ENCODE peak calls at places on chromosomes 4 and X, in seven cellular contexts. One of them, this sample, is unnamed.
A peak's percentile ranks its signal among the peaks of the same experiment; 100 is the strongest.

GRCh38 chr4:88722828-88723227 is 25.2 kb upstream of the NAP1L5 start:
- DNase-seq in CD8-positive, alpha-beta T cell: no peak
- DNase-seq in lower lobe of right lung: no peak
- DNase-seq in A549: no peak
- DNase-seq in lung: no peak
- DNase-seq in HepG2: no peak
- DNase-seq in mesenchymal stem cell: no peak
- DNase-seq in this sample: no peak

GRCh38 chr4:57640391-57641100 is 530.4 kb upstream of the IGFBP7 start:
- DNase-seq in CD8-positive, alpha-beta T cell: no peak
- DNase-seq in lower lobe of right lung: no peak
- DNase-seq in A549: no peak
- DNase-seq in lung: no peak
- DNase-seq in HepG2: no peak
- DNase-seq in mesenchymal stem cell: no peak
- DNase-seq in this sample: no peak

GRCh38 chrX:149830192-149830873 is 48.6 kb downstream of the MAGEA9 start:
- DNase-seq in CD8-positive, alpha-beta T cell: peak; percentile 2
- DNase-seq in lower lobe of right lung: no peak
- DNase-seq in A549: no peak
- DNase-seq in lung: no peak
- DNase-seq in HepG2: no peak
- DNase-seq in mesenchymal stem cell: peak; percentile 47
- DNase-seq in this sample: peak; percentile 39

GRCh38 chr4:183995489-183996049 is 90.5 kb downstream of the STOX2 start:
- DNase-seq in CD8-positive, alpha-beta T cell: no peak
- DNase-seq in lower lobe of right lung: no peak
- DNase-seq in A549: no peak
- DNase-seq in lung: no peak
- DNase-seq in HepG2: no peak
- DNase-seq in mesenchymal stem cell: peak; percentile 29
- DNase-seq in this sample: no peak

GRCh38 chr4:6338175-6338950 is 68.7 kb downstream of the WFS1 start:
- DNase-seq in CD8-positive, alpha-beta T cell: no peak
- DNase-seq in lower lobe of right lung: peak; percentile 41
- DNase-seq in A549: no peak
- DNase-seq in lung: no peak
- DNase-seq in HepG2: no peak
- DNase-seq in mesenchymal stem cell: no peak
- DNase-seq in this sample: no peak

GRCh38 chr4:25095756-25096552 is 64.3 kb downstream of the SEPSECS start:
- DNase-seq in CD8-positive, alpha-beta T cell: no peak
- DNase-seq in lower lobe of right lung: no peak
- DNase-seq in A549: no peak
- DNase-seq in lung: no peak
- DNase-seq in HepG2: no peak
- DNase-seq in mesenchymal stem cell: no peak
- DNase-seq in this sample: no peak

GRCh38 chrX:124594017-124594651 is 247.8 kb downstream of the SH2D1A start:
- DNase-seq in CD8-positive, alpha-beta T cell: no peak
- DNase-seq in lower lobe of right lung: no peak
- DNase-seq in A549: no peak
- DNase-seq in lung: no peak
- DNase-seq in HepG2: no peak
- DNase-seq in mesenchymal stem cell: peak; percentile 16
- DNase-seq in this sample: no peak

GRCh38 chr4:90184560-90184959 is 57.4 kb downstream of the CCSER1 start:
- DNase-seq in CD8-positive, alpha-beta T cell: no peak
- DNase-seq in lower lobe of right lung: no peak
- DNase-seq in A549: no peak
- DNase-seq in lung: no peak
- DNase-seq in HepG2: no peak
- DNase-seq in mesenchymal stem cell: no peak
- DNase-seq in this sample: no peak

GRCh38 chr4:17103231-17103630 is 204.8 kb upstream of the LDB2 start:
- DNase-seq in CD8-positive, alpha-beta T cell: no peak
- DNase-seq in lower lobe of right lung: no peak
- DNase-seq in A549: no peak
- DNase-seq in lung: no peak
- DNase-seq in HepG2: no peak
- DNase-seq in mesenchymal stem cell: peak; percentile 57
- DNase-seq in this sample: no peak

GRCh38 chr4:154124539-154125255 is 335.8 kb upstream of the SFRP2 start:
- DNase-seq in CD8-positive, alpha-beta T cell: no peak
- DNase-seq in lower lobe of right lung: no peak
- DNase-seq in A549: no peak
- DNase-seq in lung: no peak
- DNase-seq in HepG2: no peak
- DNase-seq in mesenchymal stem cell: peak; percentile 91
- DNase-seq in this sample: peak; percentile 66

DNA sequence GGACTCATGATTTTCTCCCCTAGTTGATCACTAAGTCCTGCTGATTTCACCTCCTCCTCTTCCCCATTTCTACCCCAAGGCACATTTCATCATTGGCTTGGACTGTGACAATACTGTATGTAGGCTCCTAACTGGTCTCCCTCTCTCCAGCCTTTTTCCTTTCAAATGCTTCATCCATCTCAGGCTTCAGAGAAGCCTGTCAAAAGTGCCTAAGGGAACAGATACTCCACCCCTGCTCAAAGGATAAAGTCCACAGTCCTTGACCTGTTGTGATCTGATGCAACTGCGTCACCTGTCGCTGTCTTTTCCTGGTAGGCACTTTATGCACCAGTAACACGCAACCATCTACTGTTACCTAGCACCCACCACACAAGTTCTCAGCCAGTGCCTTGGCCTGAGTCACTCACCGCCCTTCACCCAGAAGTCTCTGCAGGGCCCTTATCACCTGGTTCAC is 12.8 kb downstream of the SCARB2 start:
- DNase-seq in CD8-positive, alpha-beta T cell: no peak
- DNase-seq in lower lobe of right lung: peak; percentile 59
- DNase-seq in A549: no peak
- DNase-seq in lung: peak; percentile 53
- DNase-seq in HepG2: peak; percentile 77
- DNase-seq in mesenchymal stem cell: no peak
- DNase-seq in this sample: no peak
- H3K4me1 ChIP-seq in CD8-positive, alpha-beta T cell: peaks cover 37% of the 10 kb centered on the region
- H3K4me1 ChIP-seq in lower lobe of right lung: peaks cover 89% of the 10 kb centered on the region
- H3K4me1 ChIP-seq in A549: peaks cover 27% of the 10 kb centered on the region
- H3K4me1 ChIP-seq in lung: peaks cover 36% of the 10 kb centered on the region
- H3K4me1 ChIP-seq in HepG2: peaks cover 47% of the 10 kb centered on the region
- H3K4me1 ChIP-seq in mesenchymal stem cell: peaks cover 15% of the 10 kb centered on the region
- H3K4me1 ChIP-seq in this sample: peaks cover 7% of the 10 kb centered on the region

DNA sequence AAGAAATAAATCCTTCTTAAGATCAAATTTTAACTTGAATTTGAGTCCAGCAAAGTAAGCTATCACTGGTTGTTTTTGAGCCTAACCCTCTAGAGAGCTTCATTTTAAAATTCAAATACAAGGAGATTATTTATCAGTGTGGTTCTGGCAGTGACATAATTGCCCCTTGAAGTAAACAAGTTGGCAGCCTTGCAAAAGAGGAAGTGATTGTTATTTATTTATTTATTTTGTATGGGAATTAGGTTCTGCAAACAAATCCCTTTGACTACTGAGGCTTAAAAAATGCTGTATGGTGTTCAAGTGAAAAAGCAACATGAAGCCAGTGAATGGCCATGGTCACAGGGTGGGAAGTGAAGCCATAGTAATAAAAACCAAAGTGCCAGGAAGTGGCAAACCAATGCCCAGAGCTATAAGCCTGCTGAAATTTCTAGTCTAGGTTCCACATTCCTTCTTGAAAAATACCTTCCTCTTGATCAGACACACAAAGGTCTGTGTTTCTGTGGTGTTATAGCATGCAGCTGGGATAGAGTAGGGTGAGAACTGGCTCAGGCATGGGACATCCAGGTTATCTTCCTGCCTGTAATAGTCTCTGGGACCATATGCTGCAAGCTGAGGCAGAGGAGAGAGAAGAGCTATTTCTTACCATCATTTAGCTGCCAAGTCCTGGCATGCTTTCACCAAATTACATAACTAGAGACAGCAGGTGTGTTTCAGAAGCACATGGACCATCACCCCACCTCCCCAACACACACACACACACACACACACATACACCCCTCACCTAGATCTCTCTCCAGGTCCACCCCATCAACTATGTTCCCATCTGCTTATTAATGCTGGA is 47.1 kb upstream of the TSPAN7 start:
- DNase-seq in CD8-positive, alpha-beta T cell: no peak
- DNase-seq in lower lobe of right lung: no peak
- DNase-seq in A549: no peak
- DNase-seq in lung: no peak
- DNase-seq in HepG2: no peak
- DNase-seq in mesenchymal stem cell: no peak
- DNase-seq in this sample: peak; percentile 8
- H3K4me1 ChIP-seq in CD8-positive, alpha-beta T cell: no peaks in the 10 kb centered on the region
- H3K4me1 ChIP-seq in lower lobe of right lung: no peaks in the 10 kb centered on the region
- H3K4me1 ChIP-seq in A549: no peaks in the 10 kb centered on the region
- H3K4me1 ChIP-seq in lung: no peaks in the 10 kb centered on the region
- H3K4me1 ChIP-seq in HepG2: no peaks in the 10 kb centered on the region
- H3K4me1 ChIP-seq in mesenchymal stem cell: no peaks in the 10 kb centered on the region
- H3K4me1 ChIP-seq in this sample: no peaks in the 10 kb centered on the region

DNA sequence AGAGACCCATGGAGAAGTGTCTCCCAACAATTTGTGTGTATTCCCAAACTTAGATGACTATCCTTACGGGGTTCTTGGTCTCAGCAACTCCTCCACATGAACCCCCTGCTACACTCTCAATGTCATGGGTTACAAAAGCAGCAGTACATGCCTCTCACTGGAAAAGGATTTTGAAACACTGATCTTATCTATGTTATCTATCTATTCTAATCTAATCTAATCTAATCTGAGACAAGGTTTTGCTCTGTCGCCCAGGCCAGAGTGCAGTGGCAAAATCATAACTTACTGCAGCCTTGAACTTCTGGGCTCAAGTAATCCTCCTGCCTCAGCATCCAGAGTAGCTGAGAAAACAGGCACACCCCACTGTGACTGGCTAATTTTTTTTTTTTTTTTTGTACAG is 19.3 kb downstream of the TSPAN5 start:
- DNase-seq in CD8-positive, alpha-beta T cell: no peak
- DNase-seq in lower lobe of right lung: no peak
- DNase-seq in A549: no peak
- DNase-seq in lung: no peak
- DNase-seq in HepG2: no peak
- DNase-seq in mesenchymal stem cell: no peak
- DNase-seq in this sample: no peak
- H3K4me1 ChIP-seq in CD8-positive, alpha-beta T cell: peaks cover 5% of the 10 kb centered on the region
- H3K4me1 ChIP-seq in lower lobe of right lung: no peaks in the 10 kb centered on the region
- H3K4me1 ChIP-seq in A549: peaks cover 30% of the 10 kb centered on the region
- H3K4me1 ChIP-seq in lung: peaks cover 2% of the 10 kb centered on the region
- H3K4me1 ChIP-seq in HepG2: no peaks in the 10 kb centered on the region
- H3K4me1 ChIP-seq in mesenchymal stem cell: peaks cover 9% of the 10 kb centered on the region
- H3K4me1 ChIP-seq in this sample: peaks cover 20% of the 10 kb centered on the region

DNA sequence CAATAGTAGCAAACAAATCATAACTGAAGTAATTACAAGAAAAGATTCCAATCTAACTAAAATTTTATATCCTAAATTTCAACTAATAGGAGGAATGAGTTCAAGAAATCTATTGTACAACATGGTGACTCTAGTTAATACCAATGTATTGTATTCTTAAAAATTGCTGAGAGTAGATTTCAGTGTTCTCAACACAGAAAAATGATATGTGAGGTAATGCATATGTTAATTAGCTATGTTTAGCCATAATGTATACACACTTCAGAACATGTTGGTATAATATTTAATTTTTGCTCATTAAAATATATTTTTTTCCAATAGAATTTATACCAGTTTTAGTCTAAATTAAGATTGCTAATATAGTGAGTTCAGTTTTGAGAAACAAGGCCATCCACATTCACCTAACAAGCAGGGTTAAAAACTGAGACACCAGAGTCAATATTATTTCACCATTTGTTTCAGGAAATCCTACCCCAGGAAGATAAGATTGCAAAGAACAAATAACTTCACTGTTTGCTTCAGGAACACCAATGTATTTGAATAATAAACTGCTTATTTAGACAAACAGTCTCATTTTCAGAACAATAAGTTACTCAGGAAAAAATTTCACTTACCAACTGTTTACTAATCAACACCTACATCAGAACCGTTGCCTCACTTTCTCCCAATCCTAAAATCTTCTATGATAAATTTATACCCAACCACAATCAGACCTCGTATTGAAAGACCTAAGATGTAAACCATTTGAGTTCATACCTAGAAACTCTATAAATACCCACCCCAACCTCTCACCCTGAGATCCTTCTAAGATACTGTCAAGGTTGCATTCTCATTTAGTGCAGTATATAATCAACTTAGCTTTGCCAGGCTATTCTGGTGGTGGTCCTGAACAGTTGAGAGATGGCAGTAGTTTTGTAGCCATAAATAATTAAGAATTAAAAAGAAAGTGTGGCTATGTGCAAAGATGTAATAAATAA is 132.8 kb downstream of the MAB21L2 start:
- DNase-seq in CD8-positive, alpha-beta T cell: no peak
- DNase-seq in lower lobe of right lung: no peak
- DNase-seq in A549: no peak
- DNase-seq in lung: no peak
- DNase-seq in HepG2: peak; percentile 73
- DNase-seq in mesenchymal stem cell: no peak
- DNase-seq in this sample: no peak
- H3K4me1 ChIP-seq in CD8-positive, alpha-beta T cell: no peaks in the 10 kb centered on the region
- H3K4me1 ChIP-seq in lower lobe of right lung: no peaks in the 10 kb centered on the region
- H3K4me1 ChIP-seq in A549: no peaks in the 10 kb centered on the region
- H3K4me1 ChIP-seq in lung: no peaks in the 10 kb centered on the region
- H3K4me1 ChIP-seq in HepG2: peaks cover 18% of the 10 kb centered on the region
- H3K4me1 ChIP-seq in mesenchymal stem cell: no peaks in the 10 kb centered on the region
- H3K4me1 ChIP-seq in this sample: no peaks in the 10 kb centered on the region

DNA sequence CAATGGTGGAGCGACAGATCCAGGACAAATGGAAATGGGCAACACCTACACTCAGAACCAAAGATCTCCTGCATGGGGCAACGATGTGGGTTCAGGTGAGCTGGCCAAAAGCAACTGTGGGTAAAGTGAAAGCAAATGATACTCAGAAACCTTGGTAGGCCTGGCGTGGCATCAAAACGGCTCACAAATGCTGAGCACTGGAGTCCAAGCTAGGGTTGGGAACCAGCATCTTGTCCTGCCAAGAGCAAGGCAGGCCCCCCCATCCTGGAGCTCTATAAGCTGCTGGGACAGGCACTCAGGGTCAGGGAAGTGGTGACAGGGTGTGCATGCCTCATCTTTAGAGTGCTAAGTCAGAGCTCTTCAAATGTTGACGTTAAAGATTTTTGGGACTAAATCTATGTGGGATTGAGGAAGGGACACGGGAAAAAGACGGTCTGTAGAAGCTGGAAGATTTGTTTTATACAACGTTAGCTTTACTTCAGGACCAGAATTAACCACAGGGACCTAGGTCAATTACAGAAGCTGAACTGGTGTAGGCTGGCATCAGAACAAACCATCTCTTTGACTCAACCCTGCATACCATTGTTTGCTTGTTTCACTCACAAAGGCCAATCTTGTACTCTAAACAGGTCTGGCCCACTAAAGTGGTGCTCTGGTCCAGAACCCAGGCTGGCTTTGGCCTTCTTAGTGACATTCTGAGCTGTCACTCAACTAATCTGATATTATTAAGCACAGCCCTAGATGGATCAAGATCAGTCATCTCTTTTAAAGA is 10.7 kb downstream of the ATP8A1 start:
- DNase-seq in CD8-positive, alpha-beta T cell: no peak
- DNase-seq in lower lobe of right lung: no peak
- DNase-seq in A549: no peak
- DNase-seq in lung: no peak
- DNase-seq in HepG2: no peak
- DNase-seq in mesenchymal stem cell: no peak
- DNase-seq in this sample: no peak
- H3K4me1 ChIP-seq in CD8-positive, alpha-beta T cell: peaks cover 78% of the 10 kb centered on the region
- H3K4me1 ChIP-seq in lower lobe of right lung: peaks cover 23% of the 10 kb centered on the region
- H3K4me1 ChIP-seq in A549: no peaks in the 10 kb centered on the region
- H3K4me1 ChIP-seq in lung: peaks cover 5% of the 10 kb centered on the region
- H3K4me1 ChIP-seq in HepG2: peaks cover 18% of the 10 kb centered on the region
- H3K4me1 ChIP-seq in mesenchymal stem cell: no peaks in the 10 kb centered on the region
- H3K4me1 ChIP-seq in this sample: no peaks in the 10 kb centered on the region